ENCODE peak calls at places on chromosomes 6 and 20, in seven cellular contexts. Z is cardiac muscle cell, J is HAP-1, O is BE2C, Y is GM23248, U is upper lobe of left lung, L is Peyer's patch. G is an unnamed sample. For H3K27me3, the result is how much of the 10 kb centered on the place peaks cover.

GRCh38 chr20:18615020-18615652 is 27.3 kb downstream of the DTD1 start:
- DNase-seq in Z (no peak), J (no peak), O (no peak), Y (no peak), U (no peak), L (no peak), G (no peak)

GRCh38 chr6:136549359-136550044 is 720 bp downstream of the MAP7 start:
- DNase-seq in Z (no peak), J (peak), O (peak), Y (peak), U (peak), L (no peak), G (no peak)

GRCh38 chr6:156391379-156391777 is 385.8 kb upstream of the ARID1B start:
- DNase-seq in Z (no peak), J (no peak), O (no peak), Y (no peak), U (no peak), L (no peak), G (no peak)

GRCh38 chr6:169738204-169738971 is 13.0 kb downstream of the DYNLT2 start:
- DNase-seq in Z (peak), J (no peak), O (peak), Y (peak), U (no peak), L (no peak), G (no peak)

GRCh38 chr20:5657190-5657872 is 92.9 kb upstream of the SHLD1 start:
- DNase-seq in Z (peak), J (no peak), O (no peak), Y (peak), U (no peak), L (no peak), G (peak)

GRCh38 chr6:157428418-157429202 is 47.6 kb downstream of the ZDHHC14 start:
- DNase-seq in Z (no peak), J (no peak), O (peak), Y (peak), U (no peak), L (no peak), G (no peak)

GRCh38 chr6:158457616-158458278 is 102.1 kb upstream of the TMEM181 start:
- DNase-seq in Z (peak), J (no peak), O (no peak), Y (peak), U (no peak), L (no peak), G (no peak)

GRCh38 chr6:113690255-113690956 is 166.7 kb upstream of the MARCKS start:
- DNase-seq in Z (peak), J (no peak), O (peak), Y (peak), U (no peak), L (no peak), G (peak)

GRCh38 chr6:116511424-116512131 is at the start of gene CALHM5:
- DNase-seq in Z (peak), J (peak), O (peak), Y (peak), U (no peak), L (no peak), G (peak)
- H3K4me3 ChIP-seq in Z (no peak), J (peak), O (peak), Y (peak), U (peak), L (peak), G (peak)

GRCh38 chr6:3751730-3752537 is 421 bp upstream of the PXDC1 start:
- DNase-seq in Z (peak), J (peak), O (peak), Y (peak), U (peak), L (peak), G (peak)

GRCh38 chr6:3751019-3751729 is at the start of gene PXDC1:
- DNase-seq in Z (peak), J (no peak), O (no peak), Y (peak), U (peak), L (no peak), G (peak)

GRCh38 chr6:3749390-3749978 is 2.0 kb downstream of the PXDC1 start:
- DNase-seq in Z (no peak), J (no peak), O (no peak), Y (no peak), U (no peak), L (peak), G (no peak)

GRCh38 chr6:3749991-3750323 is 1.6 kb downstream of the PXDC1 start:
- DNase-seq in Z (peak), J (no peak), O (no peak), Y (peak), U (no peak), L (peak), G (peak)

GRCh38 chr6:3750324-3751018 is 1.0 kb downstream of the PXDC1 start:
- DNase-seq in Z (peak), J (no peak), O (no peak), Y (peak), U (peak), L (peak), G (peak)
- H3K27me3 ChIP-seq in Z (under half), J (under half), O (half or more), Y (under half), U (under half), L (under half), G (under half)

GRCh38 chr6:36116480-36116879 is 13.8 kb upstream of the MAPK13 start:
- DNase-seq in Z (no peak), J (no peak), O (no peak), Y (no peak), U (no peak), L (no peak), G (no peak)

GRCh38 chr6:36115412-36115811 is 14.9 kb upstream of the MAPK13 start:
- DNase-seq in Z (no peak), J (no peak), O (no peak), Y (no peak), U (no peak), L (no peak), G (no peak)

GRCh38 chr6:36116066-36116465 is 14.2 kb upstream of the MAPK13 start:
- DNase-seq in Z (no peak), J (no peak), O (no peak), Y (no peak), U (no peak), L (no peak), G (no peak)

GRCh38 chr6:36113701-36114100 is 16.6 kb upstream of the MAPK13 start:
- DNase-seq in Z (no peak), J (no peak), O (no peak), Y (no peak), U (no peak), L (no peak), G (no peak)

GRCh38 chr6:36114798-36115408 is 15.4 kb upstream of the MAPK13 start:
- DNase-seq in Z (no peak), J (no peak), O (no peak), Y (no peak), U (no peak), L (no peak), G (no peak)
- H3K4me3 ChIP-seq in Z (no peak), J (no peak), O (no peak), Y (no peak), U (no peak), L (no peak), G (no peak)

GRCh38 chr20:64055893-64056638 is 6.6 kb upstream of the SOX18 start:
- DNase-seq in Z (peak), J (no peak), O (peak), Y (no peak), U (no peak), L (no peak), G (no peak)

GRCh38 chr20:64052987-64053840 is 3.8 kb upstream of the SOX18 start:
- DNase-seq in Z (no peak), J (no peak), O (no peak), Y (no peak), U (no peak), L (no peak), G (no peak)

GRCh38 chr20:64055396-64055892 is 6.0 kb upstream of the SOX18 start:
- DNase-seq in Z (no peak), J (no peak), O (no peak), Y (no peak), U (no peak), L (no peak), G (no peak)

GRCh38 chr20:64052326-64052722 is 2.9 kb upstream of the SOX18 start:
- DNase-seq in Z (no peak), J (no peak), O (no peak), Y (no peak), U (peak), L (no peak), G (no peak)

DNA sequence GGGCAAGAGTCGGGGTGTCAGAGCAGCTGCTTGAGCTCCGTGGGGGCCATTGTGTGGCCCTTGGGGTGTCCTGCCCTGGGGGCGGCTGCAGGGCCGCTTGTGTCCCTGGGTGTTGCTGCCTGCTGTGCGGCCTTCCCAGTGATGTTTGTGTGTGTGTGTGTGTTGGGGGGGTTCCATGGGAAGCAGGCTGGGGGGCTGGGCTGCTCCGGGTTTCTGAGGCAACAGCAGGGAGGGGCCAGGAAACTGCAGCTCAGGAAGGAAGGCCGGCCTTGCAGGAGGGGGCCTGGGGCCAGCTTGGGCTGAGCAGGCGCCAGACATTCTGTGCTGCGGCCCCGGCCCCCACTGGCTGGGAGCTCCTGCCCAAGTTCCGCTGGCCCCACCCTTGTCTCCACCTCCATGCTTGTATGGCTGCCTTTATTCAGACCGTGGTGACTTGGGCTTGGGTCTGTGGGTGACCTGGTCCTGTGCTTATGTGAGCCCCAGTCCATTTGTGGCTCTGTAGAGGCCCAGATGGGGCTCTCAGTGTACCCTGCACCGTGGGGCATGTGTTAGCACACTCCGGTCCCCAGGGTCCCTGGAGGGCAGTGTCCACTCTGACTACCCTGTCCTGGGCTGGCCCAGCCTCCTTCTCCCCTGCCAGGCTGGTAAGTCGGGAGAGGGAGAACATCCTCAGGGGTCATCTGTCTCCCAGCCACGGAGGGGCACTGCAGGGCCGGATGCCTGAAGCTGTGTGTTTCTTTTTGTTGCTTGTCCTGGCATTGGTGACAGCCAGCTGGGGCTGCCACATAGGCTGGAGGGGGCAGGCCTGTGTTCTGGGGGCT is 4.6 kb upstream of the SOX18 start:
- DNase-seq in Z (peak), J (no peak), O (peak), Y (no peak), U (no peak), L (no peak), G (no peak)
- H3K27me3 ChIP-seq in Z (under half), J (under half), O (under half), Y (under half), U (under half), L (under half), G (under half)

GRCh38 chr6:110878751-110879539 is 4.4 kb downstream of the AMD1 start:
- DNase-seq in Z (peak), J (no peak), O (peak), Y (peak), U (no peak), L (peak), G (peak)
- H3K4me3 ChIP-seq in Z (peak), J (peak), O (peak), Y (peak), U (no peak), L (no peak), G (peak)

DNA sequence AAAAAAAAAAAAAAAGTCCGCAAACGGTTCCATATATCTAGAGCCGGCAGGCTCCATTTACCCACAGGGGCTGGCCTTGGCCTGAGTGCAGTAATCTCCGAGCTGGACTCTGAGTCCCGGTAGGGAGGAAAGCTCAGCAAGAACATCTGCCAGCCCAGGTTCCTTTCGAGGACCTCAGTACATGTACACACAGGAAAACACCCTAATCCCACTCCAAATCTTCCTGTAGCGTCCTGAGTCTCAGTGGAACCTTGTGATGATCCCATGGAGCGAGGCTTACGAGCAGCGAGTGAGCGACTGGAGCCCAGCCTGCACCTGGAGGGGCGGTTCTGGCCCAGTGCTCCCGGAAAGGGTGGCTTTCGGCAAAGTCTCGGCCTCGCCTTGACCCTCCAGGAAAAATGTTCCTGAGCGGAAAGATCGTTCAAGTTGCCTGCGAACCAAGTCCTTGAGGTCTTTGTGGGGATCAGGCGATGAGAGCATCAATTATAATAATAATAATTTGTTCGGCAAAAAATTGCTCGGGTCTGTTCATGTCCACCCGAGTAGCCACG is 32.1 kb downstream of the PRSS16 start:
- DNase-seq in Z (no peak), J (no peak), O (no peak), Y (no peak), U (no peak), L (no peak), G (peak)
- H3K27me3 ChIP-seq in Z (under half), J (under half), O (under half), Y (under half), U (under half), L (under half), G (under half)

GRCh38 chr6:148873868-148874267 is 127.0 kb downstream of the UST start:
- DNase-seq in Z (no peak), J (no peak), O (no peak), Y (no peak), U (no peak), L (no peak), G (no peak)

GRCh38 chr6:148869589-148869988 is 122.8 kb downstream of the UST start:
- DNase-seq in Z (peak), J (no peak), O (no peak), Y (peak), U (no peak), L (no peak), G (peak)

GRCh38 chr6:148873154-148873553 is 126.3 kb downstream of the UST start:
- DNase-seq in Z (no peak), J (no peak), O (no peak), Y (no peak), U (no peak), L (no peak), G (no peak)

GRCh38 chr6:148878683-148879082 is 131.9 kb downstream of the UST start:
- DNase-seq in Z (no peak), J (no peak), O (no peak), Y (no peak), U (no peak), L (no peak), G (no peak)

GRCh38 chr6:148874698-148875293 is 128.0 kb downstream of the UST start:
- DNase-seq in Z (peak), J (peak), O (no peak), Y (peak), U (no peak), L (no peak), G (no peak)
- H3K4me3 ChIP-seq in Z (no peak), J (no peak), O (no peak), Y (no peak), U (no peak), L (no peak), G (no peak)

GRCh38 chr20:61263084-61263695 is 11.1 kb downstream of the CDH4 start:
- DNase-seq in Z (peak), J (no peak), O (peak), Y (peak), U (no peak), L (no peak), G (no peak)
- H3K27me3 ChIP-seq in Z (under half), J (under half), O (under half), Y (under half), U (under half), L (under half), G (under half)

DNA sequence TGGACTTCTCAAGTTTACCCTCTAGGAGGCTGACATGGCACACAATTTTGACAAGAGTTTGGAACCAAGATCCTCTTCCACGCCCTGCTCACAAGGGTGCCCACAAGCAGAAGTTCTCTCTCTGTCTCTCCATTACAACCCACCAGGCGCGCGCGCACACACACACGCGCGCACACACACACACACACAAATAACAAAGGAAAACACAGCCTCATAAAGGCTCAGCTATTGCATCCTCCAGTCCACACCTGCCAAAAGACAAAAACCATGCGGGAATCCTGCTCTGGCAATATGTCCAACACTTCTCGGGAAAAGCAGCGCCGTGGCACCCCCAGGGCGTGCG is 870 bp downstream of the PAK5 start:
- DNase-seq in Z (no peak), J (no peak), O (peak), Y (no peak), U (peak), L (no peak), G (no peak)
- H3K4me3 ChIP-seq in Z (peak), J (peak), O (peak), Y (no peak), U (no peak), L (no peak), G (no peak)

DNA sequence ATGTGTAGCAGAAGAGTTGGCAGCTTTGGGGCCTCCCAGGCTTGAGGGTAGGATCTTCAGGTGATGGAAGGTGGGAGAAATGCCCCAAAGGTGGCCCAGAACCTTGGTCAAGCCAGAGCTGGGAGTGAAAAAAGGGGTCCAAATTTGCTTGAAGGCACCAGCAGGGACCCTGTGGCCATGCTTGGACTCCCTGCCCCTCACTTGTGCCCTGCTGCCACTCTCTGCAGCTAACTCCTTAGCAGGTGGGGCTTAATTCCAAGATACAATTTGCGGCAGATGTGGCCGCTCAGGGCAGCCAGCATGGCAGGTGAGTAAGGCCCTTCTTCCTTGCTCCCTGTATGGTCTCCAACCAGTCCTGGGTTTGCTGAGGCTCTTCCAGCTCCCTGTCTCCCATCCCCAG is 285.0 kb upstream of the RNF24 start:
- DNase-seq in Z (no peak), J (no peak), O (no peak), Y (no peak), U (no peak), L (no peak), G (no peak)
- H3K27me3 ChIP-seq in Z (under half), J (under half), O (under half), Y (under half), U (under half), L (under half), G (under half)

G was measured in MG63.